ENCODE peak calls at places on chromosomes 5 and 9, in six cellular contexts. One of them, this sample, is unnamed.
A peak's percentile ranks its signal among the peaks of the same experiment; 100 is the strongest.

GRCh38 chr9:73219985-73220626 is 68.4 kb downstream of the ANXA1 start:
- DNase-seq in astrocyte: peak; percentile 80
- DNase-seq in mammary epithelial cell: peak; percentile 98
- DNase-seq in lower lobe of right lung: no peak
- DNase-seq in brain microvascular endothelial cell: peak; percentile 34
- DNase-seq in ovary: no peak
- DNase-seq in this sample: no peak

GRCh38 chr5:95739857-95740256 is 8.7 kb downstream of the RHOBTB3 start:
- DNase-seq in lower lobe of right lung: no peak
- DNase-seq in astrocyte: no peak
- DNase-seq in mammary epithelial cell: no peak
- DNase-seq in ovary: no peak
- DNase-seq in brain microvascular endothelial cell: no peak
- DNase-seq in this sample: no peak

GRCh38 chr5:5421149-5421960 is 1.1 kb upstream of the ICE1 start:
- DNase-seq in brain microvascular endothelial cell: peak; percentile 32
- DNase-seq in lower lobe of right lung: no peak
- DNase-seq in mammary epithelial cell: peak; percentile 4
- DNase-seq in astrocyte: peak; percentile 32
- DNase-seq in ovary: no peak
- DNase-seq in this sample: no peak

GRCh38 chr9:114431770-114432169 is 44.0 kb upstream of the AKNA start:
- DNase-seq in ovary: no peak
- DNase-seq in mammary epithelial cell: no peak
- DNase-seq in lower lobe of right lung: no peak
- DNase-seq in brain microvascular endothelial cell: no peak
- DNase-seq in astrocyte: no peak
- DNase-seq in this sample: no peak

GRCh38 chr5:1032011-1032410 is 23.4 kb downstream of the NKD2 start:
- DNase-seq in mammary epithelial cell: no peak
- DNase-seq in brain microvascular endothelial cell: no peak
- DNase-seq in lower lobe of right lung: peak; percentile 22
- DNase-seq in astrocyte: no peak
- DNase-seq in ovary: no peak
- DNase-seq in this sample: no peak

GRCh38 chr5:7904170-7904569 is 35.2 kb downstream of the MTRR start:
- DNase-seq in ovary: no peak
- DNase-seq in brain microvascular endothelial cell: no peak
- DNase-seq in astrocyte: peak; percentile 74
- DNase-seq in mammary epithelial cell: peak; percentile 72
- DNase-seq in lower lobe of right lung: no peak
- DNase-seq in this sample: no peak

GRCh38 chr9:113978954-113979712 is 99.0 kb downstream of the AMBP start:
- DNase-seq in lower lobe of right lung: no peak
- DNase-seq in brain microvascular endothelial cell: no peak
- DNase-seq in ovary: no peak
- DNase-seq in mammary epithelial cell: no peak
- DNase-seq in astrocyte: peak; percentile 42
- DNase-seq in this sample: no peak

GRCh38 chr5:115626444-115626823 is 598 bp upstream of the TMED7 start:
- DNase-seq in astrocyte: peak; percentile 52
- DNase-seq in brain microvascular endothelial cell: peak; percentile 49
- DNase-seq in ovary: no peak
- DNase-seq in lower lobe of right lung: no peak
- DNase-seq in mammary epithelial cell: no peak
- DNase-seq in this sample: no peak

GRCh38 chr9:136577941-136578619 is 32.2 kb upstream of the NOTCH1 start:
- DNase-seq in ovary: no peak
- DNase-seq in brain microvascular endothelial cell: no peak
- DNase-seq in lower lobe of right lung: no peak
- DNase-seq in mammary epithelial cell: no peak
- DNase-seq in astrocyte: no peak
- DNase-seq in this sample: no peak

GRCh38 chr9:30970186-30970585 is 1414.3 kb upstream of the ACO1 start:
- DNase-seq in astrocyte: no peak
- DNase-seq in mammary epithelial cell: no peak
- DNase-seq in brain microvascular endothelial cell: no peak
- DNase-seq in lower lobe of right lung: no peak
- DNase-seq in ovary: no peak
- DNase-seq in this sample: no peak

GRCh38 chr9:93112864-93113389 is 16.9 kb downstream of the CARD19 start:
- DNase-seq in lower lobe of right lung: peak; percentile 36
- DNase-seq in astrocyte: no peak
- DNase-seq in brain microvascular endothelial cell: no peak
- DNase-seq in mammary epithelial cell: no peak
- DNase-seq in ovary: peak; percentile 7
- DNase-seq in this sample: peak; percentile 64

GRCh38 chr9:95085036-95085770 is 232.3 kb downstream of the FANCC start:
- DNase-seq in ovary: no peak
- DNase-seq in lower lobe of right lung: no peak
- DNase-seq in astrocyte: no peak
- DNase-seq in brain microvascular endothelial cell: no peak
- DNase-seq in mammary epithelial cell: no peak
- DNase-seq in this sample: no peak

GRCh38 chr9:95087659-95088242 is 229.8 kb downstream of the FANCC start:
- DNase-seq in ovary: no peak
- DNase-seq in astrocyte: no peak
- DNase-seq in mammary epithelial cell: peak; percentile 46
- DNase-seq in brain microvascular endothelial cell: no peak
- DNase-seq in lower lobe of right lung: peak; percentile 69
- DNase-seq in this sample: no peak

GRCh38 chr9:95088421-95089161 is 228.9 kb downstream of the FANCC start:
- DNase-seq in ovary: no peak
- DNase-seq in brain microvascular endothelial cell: no peak
- DNase-seq in mammary epithelial cell: no peak
- DNase-seq in astrocyte: peak; percentile 46
- DNase-seq in lower lobe of right lung: no peak
- DNase-seq in this sample: no peak

GRCh38 chr9:95085861-95086563 is 231.5 kb downstream of the FANCC start:
- DNase-seq in astrocyte: no peak
- DNase-seq in lower lobe of right lung: no peak
- DNase-seq in mammary epithelial cell: no peak
- DNase-seq in brain microvascular endothelial cell: no peak
- DNase-seq in ovary: no peak
- DNase-seq in this sample: no peak

GRCh38 chr9:95086564-95086955 is 230.9 kb downstream of the FANCC start:
- DNase-seq in mammary epithelial cell: no peak
- DNase-seq in brain microvascular endothelial cell: no peak
- DNase-seq in astrocyte: no peak
- DNase-seq in lower lobe of right lung: no peak
- DNase-seq in ovary: no peak
- DNase-seq in this sample: no peak
- H3K27ac ChIP-seq in mammary epithelial cell: no peak overlapping the region
- H3K27ac ChIP-seq in brain microvascular endothelial cell: no peak overlapping the region
- H3K27ac ChIP-seq in astrocyte: no peak overlapping the region
- H3K27ac ChIP-seq in lower lobe of right lung: no peak overlapping the region
- H3K27ac ChIP-seq in ovary: no peak overlapping the region
- H3K27ac ChIP-seq in this sample: peak overlapping the region; percentile 69

GRCh38 chr5:33299621-33300208 is 141.1 kb upstream of the TARS1 start:
- DNase-seq in astrocyte: peak; percentile 49
- DNase-seq in ovary: no peak
- DNase-seq in lower lobe of right lung: no peak
- DNase-seq in mammary epithelial cell: peak; percentile 90
- DNase-seq in brain microvascular endothelial cell: peak; percentile 63
- DNase-seq in this sample: no peak

GRCh38 chr5:33303696-33304095 is 137.1 kb upstream of the TARS1 start:
- DNase-seq in lower lobe of right lung: no peak
- DNase-seq in brain microvascular endothelial cell: no peak
- DNase-seq in mammary epithelial cell: no peak
- DNase-seq in ovary: no peak
- DNase-seq in astrocyte: no peak
- DNase-seq in this sample: no peak

GRCh38 chr5:33300209-33300742 is 140.5 kb upstream of the TARS1 start:
- DNase-seq in mammary epithelial cell: peak; percentile 56
- DNase-seq in astrocyte: peak; percentile 56
- DNase-seq in ovary: no peak
- DNase-seq in lower lobe of right lung: no peak
- DNase-seq in brain microvascular endothelial cell: no peak
- DNase-seq in this sample: no peak

DNA sequence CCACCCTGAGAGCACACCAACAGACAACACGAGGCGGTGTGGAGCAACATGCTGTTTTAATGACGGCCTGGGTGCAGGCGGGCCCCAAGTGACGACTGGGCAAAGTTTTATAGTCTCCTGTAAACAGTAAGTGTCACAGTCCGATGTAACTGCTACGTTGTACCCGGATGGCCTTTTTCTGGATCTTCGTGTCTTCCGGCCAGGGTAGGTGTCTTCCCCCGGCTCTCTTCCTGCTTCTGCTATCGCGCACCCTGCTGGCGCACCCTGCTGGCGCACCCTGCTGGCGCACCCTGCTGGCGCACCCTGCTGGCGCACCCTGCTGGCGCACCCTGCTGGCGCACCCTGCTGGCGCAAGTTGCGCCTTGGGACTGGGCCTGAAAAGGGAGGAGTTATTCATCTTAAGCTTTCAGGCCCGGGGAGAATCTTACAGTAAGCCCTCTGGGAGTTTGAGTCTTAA is 143.0 kb upstream of the TARS1 start:
- DNase-seq in brain microvascular endothelial cell: no peak
- DNase-seq in ovary: no peak
- DNase-seq in astrocyte: no peak
- DNase-seq in mammary epithelial cell: no peak
- DNase-seq in lower lobe of right lung: no peak
- DNase-seq in this sample: no peak
- TF ChIP-seq CTCF in brain microvascular endothelial cell: peak; percentile 19
- TF ChIP-seq CTCF in ovary: no peak
- TF ChIP-seq CTCF in astrocyte: no peak
- TF ChIP-seq CTCF in mammary epithelial cell: no peak
- TF ChIP-seq CTCF in lower lobe of right lung: peak; percentile 18
- TF ChIP-seq CTCF in this sample: no peak

GRCh38 chr9:88799706-88800682 is 191.3 kb upstream of the S1PR3 start:
- DNase-seq in astrocyte: no peak
- DNase-seq in brain microvascular endothelial cell: no peak
- DNase-seq in lower lobe of right lung: no peak
- DNase-seq in ovary: no peak
- DNase-seq in mammary epithelial cell: no peak
- DNase-seq in this sample: peak; percentile 29

GRCh38 chr9:88794100-88794499 is 197.2 kb upstream of the S1PR3 start:
- DNase-seq in lower lobe of right lung: no peak
- DNase-seq in brain microvascular endothelial cell: no peak
- DNase-seq in astrocyte: no peak
- DNase-seq in ovary: no peak
- DNase-seq in mammary epithelial cell: no peak
- DNase-seq in this sample: peak; percentile 35

GRCh38 chr9:88801214-88801796 is 190.0 kb upstream of the S1PR3 start:
- DNase-seq in lower lobe of right lung: no peak
- DNase-seq in astrocyte: no peak
- DNase-seq in ovary: no peak
- DNase-seq in mammary epithelial cell: no peak
- DNase-seq in brain microvascular endothelial cell: no peak
- DNase-seq in this sample: peak; percentile 11

GRCh38 chr9:88798476-88798875 is 192.8 kb upstream of the S1PR3 start:
- DNase-seq in astrocyte: no peak
- DNase-seq in brain microvascular endothelial cell: no peak
- DNase-seq in lower lobe of right lung: no peak
- DNase-seq in ovary: no peak
- DNase-seq in mammary epithelial cell: no peak
- DNase-seq in this sample: peak; percentile 58

DNA sequence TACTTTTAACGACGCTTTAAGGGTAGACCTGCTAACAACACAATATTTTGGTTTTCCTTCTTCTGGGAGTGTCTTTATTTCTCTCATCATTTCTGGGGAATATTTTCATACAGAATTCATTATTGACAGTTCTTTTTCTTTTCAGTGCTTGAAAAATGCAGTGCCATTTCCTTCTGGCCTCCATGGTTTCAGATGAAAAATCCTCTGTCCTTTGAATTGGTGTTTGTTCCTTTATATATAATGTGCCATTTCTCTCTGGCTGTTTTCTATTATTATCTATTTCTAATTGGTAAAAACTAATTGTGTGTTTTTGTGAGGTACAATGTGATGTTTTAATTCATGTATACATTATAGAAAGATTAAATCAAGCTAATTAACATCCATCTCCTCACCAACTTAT is 194.3 kb upstream of the S1PR3 start:
- DNase-seq in astrocyte: no peak
- DNase-seq in ovary: no peak
- DNase-seq in lower lobe of right lung: no peak
- DNase-seq in mammary epithelial cell: no peak
- DNase-seq in brain microvascular endothelial cell: no peak
- DNase-seq in this sample: no peak
- H3K4me3 ChIP-seq in astrocyte: no peak overlapping the region
- H3K4me3 ChIP-seq in ovary: no peak overlapping the region
- H3K4me3 ChIP-seq in lower lobe of right lung: no peak overlapping the region
- H3K4me3 ChIP-seq in mammary epithelial cell: no peak overlapping the region
- H3K4me3 ChIP-seq in brain microvascular endothelial cell: no peak overlapping the region
- H3K4me3 ChIP-seq in this sample: no peak overlapping the region

GRCh38 chr5:149596712-149597111 is 15.4 kb downstream of the ARHGEF37 start:
- DNase-seq in lower lobe of right lung: no peak
- DNase-seq in ovary: no peak
- DNase-seq in astrocyte: no peak
- DNase-seq in brain microvascular endothelial cell: no peak
- DNase-seq in mammary epithelial cell: no peak
- DNase-seq in this sample: no peak

GRCh38 chr5:149593370-149593769 is 12.1 kb downstream of the ARHGEF37 start:
- DNase-seq in astrocyte: no peak
- DNase-seq in mammary epithelial cell: no peak
- DNase-seq in brain microvascular endothelial cell: no peak
- DNase-seq in lower lobe of right lung: no peak
- DNase-seq in ovary: no peak
- DNase-seq in this sample: no peak

GRCh38 chr5:149598966-149599365 is 17.7 kb downstream of the ARHGEF37 start:
- DNase-seq in ovary: no peak
- DNase-seq in lower lobe of right lung: no peak
- DNase-seq in mammary epithelial cell: no peak
- DNase-seq in astrocyte: no peak
- DNase-seq in brain microvascular endothelial cell: no peak
- DNase-seq in this sample: no peak

GRCh38 chr5:149597618-149598017 is 16.3 kb downstream of the ARHGEF37 start:
- DNase-seq in ovary: no peak
- DNase-seq in astrocyte: no peak
- DNase-seq in mammary epithelial cell: no peak
- DNase-seq in lower lobe of right lung: no peak
- DNase-seq in brain microvascular endothelial cell: no peak
- DNase-seq in this sample: no peak

DNA sequence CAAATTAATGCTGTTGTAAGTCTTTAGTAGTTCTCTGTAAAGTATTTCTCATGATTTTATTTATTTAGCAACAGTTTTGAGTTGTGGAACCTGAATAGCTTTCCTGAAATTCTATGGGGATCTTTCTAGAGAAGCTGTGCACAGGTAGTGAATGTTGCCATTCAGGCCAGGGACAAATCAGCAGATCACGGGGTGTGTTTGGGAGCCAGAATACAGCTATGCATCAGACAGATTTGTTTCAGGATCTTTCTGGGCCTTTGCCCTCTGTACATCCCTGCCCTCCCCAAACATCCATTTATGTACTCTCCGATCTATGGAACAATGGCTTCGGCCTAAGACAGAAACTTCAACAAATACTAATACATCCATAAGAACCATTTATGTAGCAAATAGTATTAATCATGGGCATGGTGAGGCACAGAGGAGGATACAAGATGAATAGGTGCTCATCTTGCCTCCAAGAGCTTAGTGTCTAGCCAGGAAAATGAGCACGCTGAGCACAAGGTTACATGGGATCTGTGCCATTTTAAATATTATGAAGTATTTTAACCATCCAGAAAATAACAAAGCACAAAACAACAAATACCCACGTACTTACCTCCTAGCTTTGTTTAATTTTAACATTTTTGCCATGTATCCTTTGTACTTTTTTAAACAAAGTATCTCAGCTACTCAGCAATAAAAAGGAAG is 13.1 kb downstream of the ARHGEF37 start:
- DNase-seq in brain microvascular endothelial cell: no peak
- DNase-seq in mammary epithelial cell: no peak
- DNase-seq in ovary: no peak
- DNase-seq in astrocyte: no peak
- DNase-seq in lower lobe of right lung: no peak
- DNase-seq in this sample: no peak
- H3K27ac ChIP-seq in brain microvascular endothelial cell: no peak overlapping the region
- H3K27ac ChIP-seq in mammary epithelial cell: no peak overlapping the region
- H3K27ac ChIP-seq in ovary: no peak overlapping the region
- H3K27ac ChIP-seq in astrocyte: no peak overlapping the region
- H3K27ac ChIP-seq in lower lobe of right lung: no peak overlapping the region
- H3K27ac ChIP-seq in this sample: no peak overlapping the region